ENCODE peak calls at places on chromosomes 6 and 20, in seven cellular contexts. T, G, S, V, H, A and U are unnamed samples.

GRCh38 chr6:126643352-126643751 is 303.4 kb downstream of the CENPW start:
- DNase-seq in G (no peak), T (no peak), V (no peak), S (no peak), H (no peak), A (no peak), U (no peak)

GRCh38 chr20:25250508-25250907 is 2.6 kb downstream of the PYGB start:
- DNase-seq in G (no peak), S (no peak), T (no peak), H (peak), V (no peak), A (no peak), U (no peak)

GRCh38 chr6:33213166-33213988 is 5.1 kb downstream of the RING1 start:
- DNase-seq in G (peak), V (no peak), S (no peak), A (no peak), T (no peak), H (no peak), U (peak)

GRCh38 chr6:137717074-137718073 is 149.7 kb upstream of the TNFAIP3 start:
- DNase-seq in T (no peak), V (no peak), A (no peak), G (no peak), H (no peak), S (no peak), U (no peak)

GRCh38 chr20:53827996-53828672 is 234.5 kb upstream of the ZNF217 start:
- DNase-seq in V (no peak), G (no peak), S (peak), A (peak), H (no peak), T (peak), U (no peak)

GRCh38 chr6:43736844-43737243 is 33.2 kb upstream of the VEGFA start:
- DNase-seq in A (no peak), V (no peak), G (no peak), T (no peak), H (no peak), S (no peak), U (no peak)

GRCh38 chr6:7523922-7524321 is 17.5 kb upstream of the DSP start:
- DNase-seq in G (no peak), H (no peak), V (no peak), T (no peak), A (no peak), S (no peak), U (no peak)

GRCh38 chr6:36533321-36533720 is 14.0 kb downstream of the STK38 start:
- DNase-seq in H (no peak), T (no peak), A (no peak), V (no peak), S (peak), G (no peak), U (no peak)

GRCh38 chr20:41177636-41178035 is 40.3 kb downstream of the PLCG1 start:
- DNase-seq in H (peak), S (peak), G (peak), V (no peak), T (peak), A (peak), U (peak)

GRCh38 chr6:13423292-13423691 is 64.1 kb downstream of the GFOD1 start:
- DNase-seq in S (no peak), A (no peak), H (no peak), V (no peak), T (no peak), G (no peak), U (no peak)

GRCh38 chr6:37381579-37381978 is 27.8 kb downstream of the RNF8 start:
- DNase-seq in A (peak), T (peak), V (peak), G (no peak), H (peak), S (peak), U (no peak)

GRCh38 chr6:28226460-28226859 is 1.4 kb downstream of the ZSCAN9 start:
- DNase-seq in V (no peak), S (no peak), H (no peak), G (no peak), T (no peak), A (no peak), U (no peak)

GRCh38 chr6:88535296-88535695 is 369.1 kb upstream of the CNR1 start:
- DNase-seq in A (no peak), V (no peak), S (no peak), T (no peak), H (no peak), G (no peak), U (no peak)

GRCh38 chr6:129102741-129103140 is 219.8 kb downstream of the LAMA2 start:
- DNase-seq in V (no peak), G (peak), H (peak), S (peak), T (no peak), A (no peak), U (peak)